ENCODE peak calls at places on chromosomes 7 and 10, in four cellular contexts. V is cardiac muscle cell; L is CD8-positive, alpha-beta memory T cell; N is amniotic stem cell. O is an unnamed sample.
A peak's percentile ranks its signal among the peaks of the same experiment; 100 is the strongest.

GRCh38 chr7:16080131-16080530 is 341.2 kb downstream of the CRPPA start:
- DNase-seq in N (no peak), L (no peak), V (no peak), O (no peak)

GRCh38 chr10:32957341-32958084 is 517 bp downstream of the ITGB1 start:
- DNase-seq in N (no peak), V (peak; percentile 52), L (peak; percentile 9), O (peak; percentile 68)

GRCh38 chr7:91082854-91083495 is 181.3 kb upstream of the FZD1 start:
- DNase-seq in N (no peak), L (no peak), V (peak; percentile 18), O (no peak)

GRCh38 chr10:84605802-84606201 is 277.4 kb downstream of the CCSER2 start:
- DNase-seq in V (no peak), N (no peak), L (no peak), O (no peak)

GRCh38 chr7:113285411-113285810 is 167.1 kb upstream of the SMIM30 start:
- DNase-seq in N (no peak), V (no peak), L (no peak), O (no peak)

GRCh38 chr10:71084061-71084817 is 128.1 kb upstream of the UNC5B start:
- DNase-seq in L (no peak), N (no peak), V (no peak), O (peak; percentile 40)

GRCh38 chr7:29569648-29570047 is 6.0 kb downstream of the PRR15 start:
- DNase-seq in L (no peak), V (no peak), N (no peak), O (no peak)

GRCh38 chr7:101200862-101201599 is at the start of gene MOGAT3:
- DNase-seq in N (no peak), V (no peak), L (no peak), O (no peak)

GRCh38 chr10:6778992-6779701 is 199.1 kb upstream of the PRKCQ start:
- DNase-seq in L (no peak), V (no peak), N (peak; percentile 94), O (no peak)

GRCh38 chr10:62818426-62819011 is 2.4 kb upstream of the EGR2 start:
- DNase-seq in N (no peak), V (peak; percentile 65), L (peak; percentile 41), O (peak; percentile 47)

GRCh38 chr10:108544500-108545120 is 1378.7 kb downstream of the XPNPEP1 start:
- DNase-seq in V (peak; percentile 72), N (no peak), L (no peak), O (no peak)

GRCh38 chr10:62916157-62916603 is 100.0 kb upstream of the EGR2 start:
- DNase-seq in N (no peak), V (no peak), L (no peak), O (no peak)

GRCh38 chr7:38411404-38411803 is 138.0 kb upstream of the TARP start:
- DNase-seq in V (peak; percentile 13), L (no peak), N (no peak), O (no peak)

GRCh38 chr7:107230334-107230733 is 61.5 kb downstream of the HBP1 start:
- DNase-seq in N (no peak), V (no peak), L (no peak), O (no peak)

GRCh38 chr10:31353574-31353973 is 34.6 kb downstream of the ZEB1 start:
- DNase-seq in N (no peak), V (no peak), L (no peak), O (no peak)